ENCODE peak calls at places on chromosomes 6 and 20, in five cellular contexts. One of them, this sample, is unnamed. For H3K4me1, the result is how much of the 10 kb centered on the place peaks cover.

GRCh38 chr6:11486051-11486450 is 51.5 kb upstream of the TMEM170B start:
- DNase-seq in left lung: no peak
- DNase-seq in heart right ventricle: no peak
- DNase-seq in tibial artery: no peak
- DNase-seq in GM23338: no peak
- DNase-seq in this sample: no peak

GRCh38 chr6:150732765-150733539 is 132.6 kb upstream of the MTHFD1L start:
- DNase-seq in left lung: no peak
- DNase-seq in heart right ventricle: no peak
- DNase-seq in tibial artery: no peak
- DNase-seq in GM23338: no peak
- DNase-seq in this sample: no peak

GRCh38 chr6:13493147-13493546 is 5.7 kb upstream of the GFOD1 start:
- DNase-seq in left lung: no peak
- DNase-seq in heart right ventricle: no peak
- DNase-seq in tibial artery: no peak
- DNase-seq in GM23338: no peak
- DNase-seq in this sample: no peak

GRCh38 chr20:2429061-2429460 is 41.5 kb downstream of the SNRPB start:
- DNase-seq in left lung: no peak
- DNase-seq in heart right ventricle: no peak
- DNase-seq in tibial artery: no peak
- DNase-seq in GM23338: no peak
- DNase-seq in this sample: no peak

GRCh38 chr6:3304500-3305215 is 45.9 kb downstream of the PSMG4 start:
- DNase-seq in left lung: no peak
- DNase-seq in heart right ventricle: no peak
- DNase-seq in tibial artery: no peak
- DNase-seq in GM23338: no peak
- DNase-seq in this sample: peak

GRCh38 chr20:37411408-37412306 is 65.7 kb downstream of the SRC start:
- DNase-seq in left lung: no peak
- DNase-seq in heart right ventricle: no peak
- DNase-seq in tibial artery: no peak
- DNase-seq in GM23338: peak
- DNase-seq in this sample: no peak

GRCh38 chr20:47392721-47393073 is 36.2 kb upstream of the ZMYND8 start:
- DNase-seq in left lung: no peak
- DNase-seq in heart right ventricle: no peak
- DNase-seq in tibial artery: no peak
- DNase-seq in GM23338: no peak
- DNase-seq in this sample: no peak

GRCh38 chr20:36018208-36018988 is 50.0 kb downstream of the CNBD2 start:
- DNase-seq in left lung: no peak
- DNase-seq in heart right ventricle: no peak
- DNase-seq in tibial artery: no peak
- DNase-seq in GM23338: no peak
- DNase-seq in this sample: no peak

GRCh38 chr20:36682311-36682710 is 36.3 kb upstream of the SLA2 start:
- DNase-seq in left lung: no peak
- DNase-seq in heart right ventricle: no peak
- DNase-seq in tibial artery: no peak
- DNase-seq in GM23338: no peak
- DNase-seq in this sample: no peak

GRCh38 chr20:46350201-46350985 is 42.1 kb upstream of the CDH22 start:
- DNase-seq in left lung: no peak
- DNase-seq in heart right ventricle: no peak
- DNase-seq in tibial artery: no peak
- DNase-seq in GM23338: peak
- DNase-seq in this sample: no peak

GRCh38 chr6:52523363-52524207 is 53.3 kb downstream of the TRAM2 start:
- DNase-seq in left lung: no peak
- DNase-seq in heart right ventricle: no peak
- DNase-seq in tibial artery: no peak
- DNase-seq in GM23338: no peak
- DNase-seq in this sample: no peak

GRCh38 chr6:162907876-162908481 is 180.2 kb downstream of the PACRG start:
- DNase-seq in left lung: no peak
- DNase-seq in heart right ventricle: no peak
- DNase-seq in tibial artery: no peak
- DNase-seq in GM23338: peak
- DNase-seq in this sample: no peak

GRCh38 chr6:108904731-108905130 is 56.5 kb downstream of the ARMC2 start:
- DNase-seq in left lung: no peak
- DNase-seq in heart right ventricle: no peak
- DNase-seq in tibial artery: no peak
- DNase-seq in GM23338: no peak
- DNase-seq in this sample: no peak

DNA sequence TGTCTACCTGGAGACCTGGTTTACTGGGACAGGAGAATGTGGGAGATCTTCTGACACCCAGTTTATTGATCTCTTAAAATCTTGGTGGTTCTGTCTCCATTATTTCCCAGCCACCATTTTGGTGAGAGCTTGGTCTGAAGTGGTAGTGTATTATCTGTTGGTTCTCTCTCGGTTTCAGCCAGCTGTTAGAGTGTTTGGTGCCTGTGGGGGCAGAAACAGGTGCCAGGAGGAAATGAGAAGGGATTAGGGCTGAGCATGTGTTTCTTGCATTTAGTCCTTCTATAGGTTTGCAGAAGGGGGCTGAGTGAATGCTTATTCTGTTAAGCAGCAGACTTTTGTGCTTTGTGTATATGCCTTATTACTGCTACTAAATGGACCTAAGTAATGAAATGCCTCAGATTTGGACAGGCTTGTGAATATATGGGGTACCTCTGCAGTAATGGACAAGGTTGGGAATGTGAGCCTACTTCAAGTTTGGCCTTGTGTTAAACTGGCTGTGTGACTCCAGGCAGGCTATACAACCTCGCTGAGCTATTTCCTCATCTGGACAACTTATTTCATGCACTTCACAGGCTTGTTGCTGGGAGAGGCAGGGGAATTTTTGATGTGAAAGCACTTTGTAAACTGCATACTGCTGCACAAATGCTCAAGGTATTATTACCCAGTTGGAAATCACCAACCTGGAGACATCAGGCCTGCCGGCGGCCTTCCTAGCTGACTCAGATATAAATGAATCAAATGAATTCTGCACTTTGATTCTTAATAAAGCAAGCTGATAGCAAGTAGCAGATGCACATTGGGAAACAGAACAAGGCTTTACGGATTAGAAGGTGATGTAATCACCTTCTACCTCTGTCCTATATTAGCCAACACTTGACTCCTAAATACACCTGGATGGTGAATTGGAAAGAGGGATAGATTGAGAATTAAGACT is 9.9 kb downstream of the JARID2 start:
- DNase-seq in left lung: no peak
- DNase-seq in heart right ventricle: no peak
- DNase-seq in tibial artery: no peak
- DNase-seq in GM23338: no peak
- DNase-seq in this sample: no peak
- H3K4me1 ChIP-seq in left lung: under half
- H3K4me1 ChIP-seq in heart right ventricle: half or more
- H3K4me1 ChIP-seq in tibial artery: under half
- H3K4me1 ChIP-seq in GM23338: half or more
- H3K4me1 ChIP-seq in this sample: under half

GRCh38 chr20:25546048-25546447 is 39.3 kb downstream of the NINL start:
- DNase-seq in left lung: no peak
- DNase-seq in heart right ventricle: no peak
- DNase-seq in tibial artery: no peak
- DNase-seq in GM23338: no peak
- DNase-seq in this sample: no peak
- H3K27ac ChIP-seq in left lung: no peak
- H3K27ac ChIP-seq in heart right ventricle: no peak
- H3K27ac ChIP-seq in tibial artery: no peak
- H3K27ac ChIP-seq in GM23338: peak
- H3K27ac ChIP-seq in this sample: no peak

DNA sequence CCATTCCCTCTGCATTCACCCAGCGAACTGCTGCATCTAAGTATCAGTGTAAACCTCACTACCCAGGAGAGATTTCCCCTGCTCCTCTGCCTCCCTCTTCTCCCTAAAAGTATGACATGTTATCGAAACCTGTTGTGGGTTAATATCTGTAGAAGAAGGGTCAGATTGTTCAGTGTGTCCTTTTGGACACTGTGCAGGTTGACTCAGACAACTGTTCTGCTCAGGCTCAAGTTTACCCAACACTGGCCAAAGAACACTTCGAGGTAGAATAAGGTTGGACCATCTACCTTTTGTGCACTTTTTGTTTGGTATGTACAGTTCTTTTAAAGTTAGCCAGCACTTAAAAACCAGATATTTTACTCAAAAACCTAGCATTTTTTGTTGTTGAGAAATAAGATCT is 4.6 kb downstream of the NT5DC1 start:
- DNase-seq in left lung: no peak
- DNase-seq in heart right ventricle: no peak
- DNase-seq in tibial artery: no peak
- DNase-seq in GM23338: no peak
- DNase-seq in this sample: no peak
- H3K4me1 ChIP-seq in left lung: under half
- H3K4me1 ChIP-seq in heart right ventricle: half or more
- H3K4me1 ChIP-seq in tibial artery: under half
- H3K4me1 ChIP-seq in GM23338: under half
- H3K4me1 ChIP-seq in this sample: under half

GRCh38 chr6:15369838-15370237 is 124.0 kb downstream of the JARID2 start:
- DNase-seq in left lung: no peak
- DNase-seq in heart right ventricle: no peak
- DNase-seq in tibial artery: no peak
- DNase-seq in GM23338: no peak
- DNase-seq in this sample: no peak

GRCh38 chr6:15370730-15371129 is 124.9 kb downstream of the JARID2 start:
- DNase-seq in left lung: no peak
- DNase-seq in heart right ventricle: no peak
- DNase-seq in tibial artery: no peak
- DNase-seq in GM23338: no peak
- DNase-seq in this sample: no peak

GRCh38 chr6:15372932-15373331 is 127.1 kb downstream of the JARID2 start:
- DNase-seq in left lung: no peak
- DNase-seq in heart right ventricle: no peak
- DNase-seq in tibial artery: no peak
- DNase-seq in GM23338: no peak
- DNase-seq in this sample: no peak

GRCh38 chr6:15368873-15369272 is 123.0 kb downstream of the JARID2 start:
- DNase-seq in left lung: no peak
- DNase-seq in heart right ventricle: no peak
- DNase-seq in tibial artery: no peak
- DNase-seq in GM23338: no peak
- DNase-seq in this sample: no peak

DNA sequence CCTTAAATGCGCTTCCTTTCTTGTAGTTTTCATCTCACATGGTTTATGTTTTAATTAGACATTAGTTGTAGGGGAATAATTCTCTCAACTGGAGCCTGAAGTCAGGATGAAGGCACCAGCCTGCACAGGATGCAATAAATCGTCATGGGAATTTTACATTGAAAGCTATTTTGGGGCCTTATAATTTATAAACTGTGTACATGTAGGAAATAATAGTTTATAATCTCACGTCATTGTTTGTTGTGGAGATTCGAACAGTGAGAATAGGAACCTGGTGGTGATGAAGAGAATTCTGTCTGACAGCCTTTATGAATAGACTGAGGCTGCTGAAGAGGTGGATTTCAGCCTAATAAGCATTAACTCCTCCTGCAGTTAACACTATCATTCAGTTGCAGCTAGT is 125.3 kb downstream of the JARID2 start:
- DNase-seq in left lung: no peak
- DNase-seq in heart right ventricle: no peak
- DNase-seq in tibial artery: no peak
- DNase-seq in GM23338: no peak
- DNase-seq in this sample: no peak
- H3K27ac ChIP-seq in left lung: no peak
- H3K27ac ChIP-seq in heart right ventricle: no peak
- H3K27ac ChIP-seq in tibial artery: no peak
- H3K27ac ChIP-seq in GM23338: no peak
- H3K27ac ChIP-seq in this sample: no peak

DNA sequence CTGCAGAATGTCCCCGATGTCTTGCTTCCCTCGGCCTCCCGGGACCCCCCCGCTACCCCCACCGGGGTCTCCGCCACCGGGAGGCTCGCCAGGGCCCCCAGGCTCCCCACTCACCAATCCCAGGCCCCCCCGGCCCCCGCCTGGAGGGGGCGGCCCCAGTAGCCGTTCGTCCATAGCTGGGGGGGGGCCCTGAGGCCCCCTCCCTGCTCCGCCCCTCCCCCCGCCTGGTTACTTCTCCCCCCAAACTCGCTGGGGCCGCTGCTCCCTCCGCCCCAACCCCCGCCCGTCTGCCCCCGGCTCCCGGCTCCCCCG is 304 bp downstream of the PBX2 start:
- DNase-seq in left lung: no peak
- DNase-seq in heart right ventricle: peak
- DNase-seq in tibial artery: no peak
- DNase-seq in GM23338: no peak
- DNase-seq in this sample: peak
- H3K4me1 ChIP-seq in left lung: under half
- H3K4me1 ChIP-seq in heart right ventricle: half or more
- H3K4me1 ChIP-seq in tibial artery: under half
- H3K4me1 ChIP-seq in GM23338: under half
- H3K4me1 ChIP-seq in this sample: under half

GRCh38 chr6:41028618-41029486 is 10.2 kb downstream of the UNC5CL start:
- DNase-seq in left lung: no peak
- DNase-seq in heart right ventricle: no peak
- DNase-seq in tibial artery: no peak
- DNase-seq in GM23338: no peak
- DNase-seq in this sample: no peak
- H3K27ac ChIP-seq in left lung: peak
- H3K27ac ChIP-seq in heart right ventricle: peak
- H3K27ac ChIP-seq in tibial artery: peak
- H3K27ac ChIP-seq in GM23338: peak
- H3K27ac ChIP-seq in this sample: no peak

GRCh38 chr6:37821449-37821848 is 1.9 kb downstream of the ZFAND3 start:
- DNase-seq in left lung: no peak
- DNase-seq in heart right ventricle: no peak
- DNase-seq in tibial artery: no peak
- DNase-seq in GM23338: no peak
- DNase-seq in this sample: no peak
- H3K4me1 ChIP-seq in left lung: under half
- H3K4me1 ChIP-seq in heart right ventricle: half or more
- H3K4me1 ChIP-seq in tibial artery: under half
- H3K4me1 ChIP-seq in GM23338: under half
- H3K4me1 ChIP-seq in this sample: under half

DNA sequence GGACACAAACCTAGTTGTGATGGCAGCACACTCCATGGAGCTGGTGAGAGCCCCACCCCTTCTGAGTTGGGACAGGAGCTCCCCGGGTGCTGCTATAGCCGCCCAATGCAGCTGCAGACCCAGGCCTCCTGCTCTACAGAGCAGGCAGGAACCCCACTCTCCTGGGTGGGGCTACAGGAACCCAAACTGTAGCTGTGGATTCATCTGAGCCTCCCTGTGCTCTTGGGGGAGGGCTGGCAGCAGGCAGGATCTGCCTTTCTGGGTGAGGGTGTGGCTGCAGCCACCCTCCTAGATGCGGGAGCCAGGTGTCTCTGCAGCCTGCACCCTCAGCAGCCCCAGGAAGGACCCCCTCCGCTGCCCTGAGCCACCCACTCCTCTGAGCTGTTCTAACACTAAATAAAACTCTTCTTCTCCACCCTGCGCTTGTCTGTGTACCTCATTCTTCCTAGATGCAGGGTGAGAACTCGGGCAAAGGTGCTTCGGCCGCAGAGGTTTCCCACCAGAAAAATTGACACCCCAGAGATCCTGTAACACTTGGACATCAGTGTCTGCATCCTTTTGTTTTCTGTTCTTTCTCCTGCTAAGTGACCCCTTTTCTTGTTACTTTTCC is 55.2 kb upstream of the KIF13A start:
- DNase-seq in left lung: no peak
- DNase-seq in heart right ventricle: no peak
- DNase-seq in tibial artery: no peak
- DNase-seq in GM23338: no peak
- DNase-seq in this sample: no peak
- H3K27ac ChIP-seq in left lung: peak
- H3K27ac ChIP-seq in heart right ventricle: no peak
- H3K27ac ChIP-seq in tibial artery: peak
- H3K27ac ChIP-seq in GM23338: no peak
- H3K27ac ChIP-seq in this sample: peak

This sample was measured in aorta.